ENCODE peak calls at places on chromosomes 16 and 17, in eight cellular contexts. I, A, Q, T, E, W, Z and O are unnamed samples.

GRCh38 chr17:76927577-76927976 is 59.4 kb downstream of the MGAT5B start:
- DNase-seq in I (no peak), A (no peak), Q (no peak), T (no peak), E (no peak), W (no peak), Z (no peak), O (no peak)

GRCh38 chr16:19143241-19143640 is 24.8 kb upstream of the SYT17 start:
- DNase-seq in I (no peak), A (no peak), Q (no peak), T (no peak), E (no peak), W (no peak), Z (no peak), O (no peak)

GRCh38 chr17:50211249-50212120 is 10.1 kb upstream of the COL1A1 start:
- DNase-seq in I (no peak), A (no peak), Q (no peak), T (no peak), E (no peak), W (no peak), Z (no peak), O (no peak)

GRCh38 chr17:34578016-34578415 is 1.4 kb upstream of the TMEM132E start:
- DNase-seq in I (no peak), A (no peak), Q (no peak), T (peak; percentile 79), E (no peak), W (no peak), Z (no peak), O (no peak)

GRCh38 chr17:50831430-50832064 is 3.8 kb upstream of the WFIKKN2 start:
- DNase-seq in I (no peak), A (no peak), Q (no peak), T (no peak), E (no peak), W (no peak), Z (no peak), O (no peak)

GRCh38 chr16:49021136-49021535 is 260.5 kb downstream of the CBLN1 start:
- DNase-seq in I (no peak), A (no peak), Q (no peak), T (no peak), E (no peak), W (no peak), Z (no peak), O (peak; percentile 18)

GRCh38 chr16:19113577-19114358 is at the start of gene ITPRIPL2:
- DNase-seq in I (no peak), A (peak; percentile 79), Q (no peak), T (peak; percentile 78), E (peak; percentile 93), W (no peak), Z (no peak), O (peak; percentile 73)

GRCh38 chr17:76732734-76733617 is 4.2 kb downstream of the SRSF2 start:
- DNase-seq in I (no peak), A (no peak), Q (no peak), T (no peak), E (no peak), W (no peak), Z (no peak), O (no peak)

GRCh38 chr17:76869878-76870714 is 1.9 kb downstream of the MGAT5B start:
- DNase-seq in I (no peak), A (no peak), Q (no peak), T (no peak), E (no peak), W (no peak), Z (no peak), O (peak; percentile 70)

GRCh38 chr17:55303701-55304145 is 39.0 kb downstream of the HLF start:
- DNase-seq in I (no peak), A (no peak), Q (no peak), T (no peak), E (no peak), W (no peak), Z (no peak), O (no peak)

GRCh38 chr17:14091367-14091766 is 22.1 kb downstream of the COX10 start:
- DNase-seq in I (no peak), A (no peak), Q (no peak), T (no peak), E (no peak), W (no peak), Z (no peak), O (no peak)